ENCODE peak calls at places on chromosomes 4 and X, in ten cellular contexts. Q, J, L, H, M, V, I, A, E and U are unnamed samples.

GRCh38 chrX:44314259-44314734 is 29.2 kb downstream of the EFHC2 start:
- DNase-seq in Q (no peak), J (no peak), L (peak; percentile 23), H (no peak), M (peak; percentile 20), V (no peak), I (no peak), A (peak; percentile 37), E (no peak), U (peak; percentile 13)

GRCh38 chr4:72701987-72702819 is 133.2 kb upstream of the ADAMTS3 start:
- DNase-seq in Q (peak; percentile 65), J (peak; percentile 12), L (no peak), H (peak; percentile 40), M (peak; percentile 51), V (no peak), I (peak; percentile 5), A (peak; percentile 76), E (peak; percentile 61), U (peak; percentile 68)

GRCh38 chr4:16259531-16260246 is 33.4 kb upstream of the TAPT1 start:
- DNase-seq in Q (no peak), J (no peak), L (no peak), H (no peak), M (no peak), V (no peak), I (no peak), A (no peak), E (no peak), U (no peak)

GRCh38 chr4:88752076-88752463 is 54.4 kb upstream of the NAP1L5 start:
- DNase-seq in Q (no peak), J (no peak), L (no peak), H (no peak), M (no peak), V (no peak), I (no peak), A (no peak), E (no peak), U (no peak)

GRCh38 chr4:25859429-25860148 is 3.2 kb downstream of the SEL1L3 start:
- DNase-seq in Q (peak; percentile 80), J (no peak), L (no peak), H (no peak), M (no peak), V (no peak), I (no peak), A (no peak), E (peak; percentile 62), U (peak; percentile 76)

GRCh38 chrX:265502-265901 is 15.7 kb upstream of the PLCXD1 start:
- DNase-seq in Q (no peak), J (no peak), L (no peak), H (peak; percentile 3), M (no peak), V (no peak), I (no peak), A (no peak), E (no peak), U (no peak)

GRCh38 chrX:100720301-100720700 is 11.6 kb downstream of the SYTL4 start:
- DNase-seq in Q (no peak), J (no peak), L (no peak), H (peak; percentile 17), M (no peak), V (no peak), I (no peak), A (peak; percentile 65), E (no peak), U (no peak)

GRCh38 chr4:85370400-85371032 is 104.4 kb upstream of the ARHGAP24 start:
- DNase-seq in Q (peak; percentile 64), J (peak; percentile 66), L (no peak), H (peak; percentile 46), M (peak; percentile 36), V (no peak), I (no peak), A (peak; percentile 47), E (peak; percentile 22), U (peak; percentile 86)

GRCh38 chrX:38379088-38379487 is 26.7 kb downstream of the OTC start:
- DNase-seq in Q (no peak), J (no peak), L (no peak), H (no peak), M (no peak), V (no peak), I (no peak), A (no peak), E (no peak), U (no peak)

GRCh38 chr4:142874684-142875083 is 28.6 kb upstream of the INPP4B start:
- DNase-seq in Q (no peak), J (no peak), L (no peak), H (no peak), M (no peak), V (no peak), I (no peak), A (no peak), E (no peak), U (no peak)

GRCh38 chrX:112731793-112732192 is 52.1 kb upstream of the LHFPL1 start:
- DNase-seq in Q (peak; percentile 18), J (no peak), L (no peak), H (no peak), M (no peak), V (no peak), I (no peak), A (peak; percentile 5), E (no peak), U (peak; percentile 2)